ENCODE peak calls at places on chromosomes 16 and 17, in four cellular contexts. J is neuronal stem cell, T is mesenchymal stem cell, R is mesendoderm. H is an unnamed sample.

GRCh38 chr16:52537463-52537862 is 9.5 kb downstream of the TOX3 start:
- DNase-seq in J (no peak), R (no peak), T (no peak), H (no peak)

GRCh38 chr17:48131216-48131824 is 23.8 kb downstream of the SNX11 start:
- DNase-seq in J (peak; percentile 72), T (peak; percentile 73), R (peak; percentile 90), H (peak; percentile 66)

GRCh38 chr17:41002814-41003213 is 3.1 kb upstream of the KRTAP3-2 start:
- DNase-seq in J (no peak), T (no peak), R (no peak), H (peak; percentile 17)

GRCh38 chr17:42118545-42118944 is 2.6 kb downstream of the KAT2A start:
- DNase-seq in T (peak; percentile 37), R (peak; percentile 57), J (no peak), H (peak; percentile 25)

GRCh38 chr17:69454051-69454450 is 39.6 kb downstream of the MAP2K6 start:
- DNase-seq in R (no peak), J (no peak), T (no peak), H (no peak)

GRCh38 chr16:56258508-56259424 is 67.5 kb downstream of the GNAO1 start:
- DNase-seq in J (no peak), T (no peak), R (no peak), H (no peak)

GRCh38 chr17:12522743-12523181 is 142.9 kb upstream of the MYOCD start:
- DNase-seq in J (no peak), R (peak; percentile 43), T (peak; percentile 90), H (peak; percentile 69)

GRCh38 chr16:87580855-87581261 is 21.4 kb upstream of the JPH3 start:
- DNase-seq in J (no peak), R (peak; percentile 46), T (peak; percentile 83), H (peak; percentile 46)

GRCh38 chr17:74957935-74958549 is 14.5 kb downstream of the HID1 start:
- DNase-seq in T (peak; percentile 56), J (peak; percentile 69), R (peak; percentile 59), H (peak; percentile 28)

GRCh38 chr17:79992657-79993389 is 42.8 kb downstream of the TBC1D16 start:
- DNase-seq in J (no peak), T (no peak), R (peak; percentile 38), H (no peak)

GRCh38 chr17:31754239-31754945 is 104.7 kb downstream of the COPRS start:
- DNase-seq in T (peak; percentile 93), J (no peak), R (peak; percentile 37), H (peak; percentile 99)

GRCh38 chr17:7356779-7357178 is 1.8 kb downstream of the TMEM95 start:
- DNase-seq in R (no peak), J (no peak), T (no peak), H (no peak)

GRCh38 chr16:68770671-68771070 is 33.6 kb downstream of the CDH1 start:
- DNase-seq in J (no peak), R (no peak), T (no peak), H (no peak)

GRCh38 chr17:48187867-48188608 is 80.5 kb downstream of the SNX11 start:
- DNase-seq in R (no peak), T (no peak), J (no peak), H (no peak)

GRCh38 chr16:86676216-86676800 is 98.0 kb downstream of the FOXL1 start:
- DNase-seq in J (no peak), R (no peak), T (peak; percentile 74), H (peak; percentile 80)

GRCh38 chr17:50638572-50638850 is 3.8 kb downstream of the ABCC3 start:
- DNase-seq in T (no peak), J (no peak), R (peak; percentile 64), H (peak; percentile 50)

GRCh38 chr16:28839004-28839639 is 7.0 kb downstream of the TUFM start:
- DNase-seq in J (no peak), R (no peak), T (no peak), H (no peak)

GRCh38 chr17:82752371-82753200 is 721 bp downstream of the TBCD start:
- DNase-seq in T (peak; percentile 65), R (no peak), J (no peak), H (no peak)

GRCh38 chr17:15343749-15344148 is 2.4 kb upstream of the TEKT3 start:
- DNase-seq in T (peak; percentile 56), R (peak; percentile 23), J (no peak), H (peak; percentile 75)

GRCh38 chr17:33436321-33436720 is 143.2 kb upstream of the ASIC2 start:
- DNase-seq in R (peak; percentile 11), J (no peak), T (peak; percentile 85), H (peak; percentile 9)

GRCh38 chr17:79627766-79628690 is 17.2 kb upstream of the RBFOX3 start:
- DNase-seq in R (no peak), T (no peak), J (no peak), H (no peak)

GRCh38 chr16:58243528-58244004 is 45.7 kb upstream of the CSNK2A2 start:
- DNase-seq in J (no peak), R (peak; percentile 93), T (no peak), H (no peak)

GRCh38 chr16:57376313-57376818 is 4.1 kb downstream of the CX3CL1 start:
- DNase-seq in R (no peak), T (no peak), J (no peak), H (no peak)

GRCh38 chr16:89583197-89583894 is 7.8 kb downstream of the CPNE7 start:
- DNase-seq in T (no peak), J (no peak), R (no peak), H (no peak)

GRCh38 chr17:66255112-66255511 is 25.9 kb upstream of the APOH start:
- DNase-seq in T (peak; percentile 83), J (peak; percentile 37), R (peak; percentile 72), H (peak; percentile 83)

GRCh38 chr16:1492923-1493745 is at the start of gene TELO2:
- DNase-seq in J (peak; percentile 87), T (peak; percentile 77), R (peak; percentile 87), H (peak; percentile 70)

GRCh38 chr16:13021996-13022395 is 120.6 kb downstream of the SHISA9 start:
- DNase-seq in R (no peak), J (no peak), T (no peak), H (no peak)

GRCh38 chr16:12305847-12306246 is 329.3 kb downstream of the SNX29 start:
- DNase-seq in T (no peak), R (no peak), J (no peak), H (no peak)

GRCh38 chr17:57905875-57906455 is 49.2 kb downstream of the CUEDC1 start:
- DNase-seq in J (no peak), T (no peak), R (no peak), H (no peak)

GRCh38 chr17:65931246-65932149 is 260.4 kb downstream of the CEP112 start:
- DNase-seq in R (no peak), J (no peak), T (no peak), H (peak; percentile 12)

GRCh38 chr16:8583712-8584111 is 6.6 kb downstream of the TMEM114 start:
- DNase-seq in J (no peak), T (no peak), R (peak; percentile 62), H (no peak)

GRCh38 chr17:58533616-58534188 is 19.3 kb upstream of the MTMR4 start:
- DNase-seq in T (no peak), R (no peak), J (no peak), H (no peak)

GRCh38 chr16:30740364-30741251 is 7.6 kb upstream of the PHKG2 start:
- DNase-seq in J (no peak), T (peak; percentile 41), R (peak; percentile 90), H (peak; percentile 55)

GRCh38 chr17:72613411-72614292 is 478.8 kb downstream of the SLC39A11 start:
- DNase-seq in R (no peak), J (no peak), T (no peak), H (peak; percentile 43)

GRCh38 chr16:86732621-86733297 is 154.4 kb downstream of the FOXL1 start:
- DNase-seq in J (peak; percentile 46), T (peak; percentile 27), R (peak; percentile 67), H (peak; percentile 53)

GRCh38 chr16:81265658-81266451 is 27.4 kb downstream of the BCO1 start:
- DNase-seq in J (no peak), R (no peak), T (no peak), H (peak; percentile 19)

GRCh38 chr16:48635199-48635718 is 25.3 kb upstream of the N4BP1 start:
- DNase-seq in R (no peak), J (no peak), T (no peak), H (no peak)
- H3K23ac ChIP-seq in R (no peak overlapping the region), J (no peak overlapping the region), T (no peak overlapping the region), H (no peak overlapping the region)

GRCh38 chr17:63680700-63681099 is 19.2 kb downstream of the LIMD2 start:
- DNase-seq in J (no peak), R (no peak), T (no peak), H (no peak)

GRCh38 chr17:63675607-63676539 is 24.1 kb downstream of the LIMD2 start:
- DNase-seq in T (peak; percentile 86), J (no peak), R (peak; percentile 83), H (peak; percentile 83)

GRCh38 chr17:63679214-63679613 is 20.7 kb downstream of the LIMD2 start:
- DNase-seq in J (no peak), R (peak; percentile 71), T (no peak), H (no peak)

GRCh38 chr17:63675231-63675606 is 24.7 kb downstream of the LIMD2 start:
- DNase-seq in J (no peak), R (peak; percentile 86), T (peak; percentile 33), H (no peak)

DNA sequence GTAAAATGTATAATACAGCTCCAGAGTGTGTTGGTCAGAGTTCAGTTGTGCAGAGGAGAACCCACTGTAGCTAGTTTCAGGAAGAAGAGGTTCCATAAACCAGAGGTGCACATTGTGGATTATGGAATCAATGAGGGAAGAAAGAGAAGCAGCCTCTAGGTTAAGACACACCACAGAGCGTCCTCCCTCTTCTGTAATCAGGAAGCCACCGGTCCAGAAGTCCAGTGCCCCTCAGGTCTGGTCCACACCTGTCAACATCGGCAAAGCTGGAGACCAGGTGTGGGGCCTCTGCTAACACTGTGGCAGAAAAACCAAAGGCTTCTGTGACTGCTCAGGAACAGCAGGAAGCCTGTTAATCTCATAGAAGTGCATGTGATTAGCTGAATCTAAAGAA is 23.4 kb downstream of the LIMD2 start:
- DNase-seq in J (no peak), T (no peak), R (no peak), H (no peak)
- H3K4me3 ChIP-seq in J (no peak overlapping the region), T (no peak overlapping the region), R (no peak overlapping the region), H (no peak overlapping the region)

GRCh38 chr17:37438141-37438540 is 31.5 kb downstream of the TADA2A start:
- DNase-seq in T (no peak), J (no peak), R (peak; percentile 17), H (no peak)
- H3K27ac ChIP-seq in T (no peak overlapping the region), J (no peak overlapping the region), R (no peak overlapping the region), H (no peak overlapping the region)

DNA sequence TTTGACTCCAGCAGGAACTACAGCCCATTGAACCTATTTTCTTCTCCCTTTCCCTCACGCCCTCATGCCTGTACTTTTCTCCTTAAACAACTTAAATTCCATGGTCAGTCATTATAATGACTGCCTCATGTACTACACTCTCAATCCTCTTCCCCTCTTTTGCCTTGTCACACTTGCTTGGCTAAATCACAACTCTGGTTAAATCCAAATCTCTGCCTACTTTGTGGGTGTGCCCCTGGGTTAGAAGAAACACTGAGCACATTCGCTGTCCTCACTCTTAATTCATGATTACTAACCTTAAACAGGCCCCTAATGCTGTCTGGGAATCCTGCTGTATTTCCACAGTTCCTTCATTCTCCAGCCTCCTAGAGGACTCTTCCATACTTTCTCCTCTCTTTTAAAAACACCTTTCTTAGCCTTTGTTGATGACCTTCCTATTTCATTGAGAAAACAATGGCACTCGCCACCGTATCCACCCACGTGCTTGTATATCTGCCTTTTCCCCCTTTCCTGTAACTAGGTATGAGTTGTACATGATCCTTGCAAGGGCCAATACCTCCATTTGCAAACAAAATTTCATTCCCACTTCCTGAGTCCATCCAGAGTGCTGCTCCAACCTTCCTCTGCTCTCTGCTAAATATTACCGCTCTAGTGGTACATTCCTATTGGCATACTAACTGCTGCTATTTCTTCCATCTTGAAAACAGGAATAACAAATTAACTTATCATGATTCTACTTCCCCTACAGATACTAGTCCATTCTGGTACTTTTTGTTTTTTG is 28.9 kb downstream of the ZNRF1 start:
- DNase-seq in J (no peak), T (no peak), R (no peak), H (peak; percentile 31)
- H3K23ac ChIP-seq in J (no peak overlapping the region), T (peak overlapping the region; percentile 40), R (no peak overlapping the region), H (peak overlapping the region; percentile 53)

GRCh38 chr17:76535788-76536510 is 1.6 kb downstream of the CYGB start:
- DNase-seq in R (no peak), T (no peak), J (no peak), H (no peak)
- H3K4me3 ChIP-seq in R (no peak overlapping the region), T (peak overlapping the region; percentile 76), J (no peak overlapping the region), H (no peak overlapping the region)